ENCODE peak calls at places on chromosomes 11 and 22, in eight cellular contexts. X is AG09319, K is H9, Z is fibroblast of lung, M is brain microvascular endothelial cell, I is HFFc6, J is AG04450, V is neural progenitor cell. H is an unnamed sample.

GRCh38 chr22:41092847-41093371 is 517 bp downstream of the EP300 start:
- DNase-seq in J (no peak), V (peak), M (no peak), K (no peak), Z (peak), I (peak), X (no peak), H (peak)

GRCh38 chr11:134638796-134639540 is 226.9 kb upstream of the B3GAT1 start:
- DNase-seq in X (no peak), K (no peak), Z (no peak), V (no peak), I (no peak), M (no peak), J (no peak), H (no peak)

GRCh38 chr11:69726481-69726880 is 22.7 kb upstream of the FGF19 start:
- DNase-seq in Z (no peak), X (no peak), I (no peak), K (no peak), M (no peak), V (no peak), J (no peak), H (no peak)

GRCh38 chr11:125378596-125378995 is 117.5 kb downstream of the FEZ1 start:
- DNase-seq in M (no peak), J (no peak), K (no peak), Z (no peak), I (no peak), X (no peak), V (no peak), H (peak)

GRCh38 chr11:100849009-100849913 is 162.2 kb downstream of the ARHGAP42 start:
- DNase-seq in J (peak), V (no peak), K (no peak), I (peak), Z (peak), X (peak), M (peak), H (no peak)

GRCh38 chr11:74006743-74007304 is 2.1 kb downstream of the UCP3 start:
- DNase-seq in V (no peak), K (no peak), Z (no peak), X (no peak), I (no peak), J (no peak), M (no peak), H (no peak)

GRCh38 chr11:94821439-94821838 is 53.3 kb downstream of the AMOTL1 start:
- DNase-seq in I (no peak), X (no peak), M (no peak), V (no peak), K (no peak), Z (no peak), J (no peak), H (no peak)

GRCh38 chr11:112977620-112978212 is 16.5 kb downstream of the NCAM1 start:
- DNase-seq in V (peak), I (no peak), K (no peak), X (no peak), J (no peak), M (no peak), Z (peak), H (no peak)

GRCh38 chr11:26276798-26277424 is 55.0 kb upstream of the ANO3 start:
- DNase-seq in K (peak), M (peak), Z (peak), I (peak), X (peak), V (peak), J (peak), H (peak)

GRCh38 chr11:116981216-116981887 is 116.9 kb downstream of the SIK3 start:
- DNase-seq in M (no peak), X (no peak), V (no peak), J (no peak), Z (no peak), K (no peak), I (no peak), H (no peak)

GRCh38 chr22:25134028-25134427 is 65.6 kb upstream of the CRYBB3 start:
- DNase-seq in V (no peak), I (no peak), M (no peak), K (no peak), X (no peak), Z (no peak), J (no peak), H (no peak)

GRCh38 chr22:39932918-39933649 is 27.1 kb upstream of the TMA7B start:
- DNase-seq in M (no peak), I (peak), X (no peak), J (no peak), K (peak), V (peak), Z (no peak), H (peak)

GRCh38 chr11:86502137-86502536 is 127.5 kb downstream of the CCDC81 start:
- DNase-seq in X (no peak), J (no peak), Z (no peak), K (no peak), M (no peak), V (no peak), I (no peak), H (no peak)

GRCh38 chr11:62108017-62108750 is 15.6 kb upstream of the INCENP start:
- DNase-seq in V (peak), Z (peak), M (peak), X (peak), I (peak), K (peak), J (no peak), H (peak)

GRCh38 chr11:47248304-47248663 is 330 bp downstream of the ACP2 start:
- DNase-seq in Z (no peak), K (no peak), I (peak), V (no peak), J (no peak), M (no peak), X (no peak), H (no peak)

GRCh38 chr22:30392661-30393321 is 4.0 kb upstream of the SEC14L2 start:
- DNase-seq in M (no peak), V (peak), J (no peak), I (no peak), K (no peak), X (no peak), Z (no peak), H (peak)

GRCh38 chr22:25159028-25159427 is 40.6 kb upstream of the CRYBB3 start:
- DNase-seq in Z (no peak), M (peak), I (peak), X (no peak), K (no peak), J (no peak), V (no peak), H (no peak)

GRCh38 chr11:110362916-110363574 is 66.6 kb upstream of the RDX start:
- DNase-seq in M (peak), X (no peak), I (no peak), V (peak), Z (peak), K (peak), J (no peak), H (peak)

GRCh38 chr11:72373163-72373562 is 61.2 kb downstream of the CLPB start:
- DNase-seq in Z (peak), X (no peak), I (no peak), K (no peak), M (no peak), J (no peak), V (no peak), H (peak)

GRCh38 chr22:20267441-20268288 is 453 bp downstream of the RTN4R start:
- DNase-seq in K (no peak), V (peak), M (no peak), Z (no peak), X (no peak), I (no peak), J (no peak), H (peak)

GRCh38 chr11:2266586-2267305 is 3.6 kb downstream of the ASCL2 start:
- DNase-seq in K (no peak), V (no peak), J (no peak), I (no peak), Z (no peak), M (no peak), X (no peak), H (no peak)

GRCh38 chr11:12802418-12803085 is 128.3 kb downstream of the TEAD1 start:
- DNase-seq in X (no peak), J (no peak), K (no peak), Z (peak), I (peak), M (peak), V (peak), H (no peak)

GRCh38 chr11:102780491-102780918 is at the start of gene MMP10:
- DNase-seq in I (peak), V (peak), X (no peak), M (peak), K (peak), J (peak), Z (peak), H (no peak)

GRCh38 chr11:129696309-129696989 is 119.2 kb upstream of the TMEM45B start:
- DNase-seq in K (no peak), I (no peak), Z (no peak), V (no peak), M (no peak), J (no peak), X (no peak), H (no peak)

GRCh38 chr22:38310518-38311330 is 6.5 kb downstream of the CSNK1E start:
- DNase-seq in M (no peak), J (no peak), X (no peak), V (no peak), Z (no peak), K (no peak), I (no peak), H (no peak)

GRCh38 chr11:46302866-46303265 is 25.4 kb downstream of the CREB3L1 start:
- DNase-seq in J (no peak), X (no peak), K (no peak), Z (no peak), I (no peak), V (no peak), M (no peak), H (no peak)

GRCh38 chr11:118194835-118195627 is 18.6 kb upstream of the SCN2B start:
- DNase-seq in M (peak), X (peak), Z (peak), K (no peak), I (peak), J (peak), V (no peak), H (no peak)

GRCh38 chr11:132036751-132037466 is 666.5 kb downstream of the NTM start:
- DNase-seq in J (no peak), I (no peak), M (no peak), V (no peak), X (no peak), K (no peak), Z (no peak), H (no peak)

GRCh38 chr11:134361241-134361640 is 29.5 kb downstream of the GLB1L2 start:
- DNase-seq in X (no peak), V (no peak), K (no peak), I (no peak), J (no peak), M (no peak), Z (no peak), H (no peak)

GRCh38 chr11:3840870-3841425 is at the start of gene RHOG:
- DNase-seq in Z (peak), V (no peak), J (peak), X (peak), K (peak), M (no peak), I (no peak), H (peak)

GRCh38 chr11:40328890-40329617 is 1130.4 kb downstream of the LRRC4C start:
- DNase-seq in X (peak), V (no peak), M (peak), K (no peak), I (peak), Z (peak), J (peak), H (no peak)

GRCh38 chr11:115716080-115716479 is 211.9 kb upstream of the CADM1 start:
- DNase-seq in J (no peak), K (no peak), M (no peak), X (no peak), I (no peak), V (no peak), Z (no peak), H (no peak)

GRCh38 chr11:75812542-75813040 is 2.4 kb upstream of the UVRAG start:
- DNase-seq in J (no peak), Z (no peak), K (no peak), V (no peak), X (no peak), M (no peak), I (no peak), H (peak)

GRCh38 chr22:26453812-26454500 is 24.9 kb downstream of the ASPHD2 start:
- DNase-seq in X (no peak), Z (no peak), M (no peak), K (no peak), V (no peak), J (no peak), I (no peak), H (no peak)

GRCh38 chr11:92504004-92504403 is 279.4 kb downstream of the FAT3 start:
- DNase-seq in X (no peak), V (no peak), M (no peak), I (no peak), J (no peak), Z (no peak), K (no peak), H (no peak)

GRCh38 chr11:34558211-34558610 is 44.6 kb upstream of the ELF5 start:
- DNase-seq in I (no peak), Z (no peak), J (no peak), K (no peak), V (no peak), X (no peak), M (no peak), H (no peak)

DNA sequence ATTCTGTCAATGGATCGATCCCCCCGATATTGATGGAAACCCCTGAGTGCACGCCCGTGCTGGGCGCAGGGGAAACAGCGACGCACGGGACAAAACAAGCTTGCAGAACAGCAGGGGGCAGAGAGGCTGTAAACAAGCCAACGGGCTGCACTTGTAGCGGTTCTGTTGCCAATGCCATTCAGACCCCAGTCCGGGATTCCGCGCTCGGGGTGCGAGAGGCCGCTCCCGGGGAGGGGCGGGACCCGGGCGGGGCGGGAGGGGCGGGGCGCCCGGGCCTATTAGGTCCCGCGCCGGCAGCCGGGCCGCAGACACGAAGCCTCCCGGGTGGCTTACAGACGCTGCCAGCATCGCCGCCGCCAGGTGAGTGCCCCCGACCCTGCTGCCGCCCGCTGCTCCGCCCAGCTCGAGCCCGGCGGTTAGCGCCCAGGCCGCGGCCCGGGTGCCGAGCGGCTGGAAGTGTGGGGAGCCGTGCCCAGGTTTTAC is at the start of gene BIK:
- DNase-seq in Z (peak), J (no peak), V (peak), M (no peak), X (no peak), K (peak), I (no peak), H (peak)
- TF ChIP-seq CTCF in Z (peak), J (peak), V (no peak), M (peak), X (peak), K (no peak), I (peak), H (no peak)

DNA sequence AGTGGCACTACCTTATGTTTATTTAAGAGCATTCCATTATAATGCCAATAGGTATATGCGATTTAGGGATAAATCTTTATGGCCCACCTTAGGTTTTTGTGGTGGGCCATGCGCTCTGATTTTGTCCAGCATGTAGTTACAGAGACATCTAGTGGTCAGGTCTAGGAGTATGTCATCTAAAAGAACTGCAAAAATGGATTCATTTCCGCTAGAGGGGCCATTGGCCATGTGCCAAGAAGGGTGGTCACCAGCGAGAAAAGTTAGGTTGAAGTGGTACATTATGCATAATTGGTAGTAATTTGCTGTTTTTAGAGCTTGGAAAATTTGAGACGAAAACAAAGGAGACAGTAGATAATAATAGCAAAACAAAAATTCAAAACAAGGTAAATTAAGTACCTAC is 27.7 kb downstream of the LRRC4C start:
- DNase-seq in V (peak), K (no peak), I (no peak), X (no peak), Z (no peak), J (no peak), M (no peak), H (peak)
- TF ChIP-seq CTCF in V (peak), K (peak), I (peak), X (no peak), Z (peak), J (no peak), M (peak), H (peak)

GRCh38 chr11:77471520-77472234 is 2.2 kb downstream of the PAK1 start:
- DNase-seq in J (no peak), K (no peak), X (no peak), M (no peak), I (no peak), Z (peak), V (peak), H (peak)

GRCh38 chr11:77474509-77475070 is 696 bp upstream of the PAK1 start:
- DNase-seq in M (no peak), Z (no peak), V (no peak), I (no peak), X (no peak), J (no peak), K (no peak), H (no peak)

GRCh38 chr11:77475206-77475605 is 1.3 kb upstream of the PAK1 start:
- DNase-seq in V (no peak), J (no peak), I (no peak), K (no peak), Z (no peak), M (no peak), X (no peak), H (no peak)

GRCh38 chr11:77473001-77473800 is 693 bp downstream of the PAK1 start:
- DNase-seq in M (no peak), Z (peak), K (peak), I (no peak), V (peak), X (no peak), J (no peak), H (peak)

DNA sequence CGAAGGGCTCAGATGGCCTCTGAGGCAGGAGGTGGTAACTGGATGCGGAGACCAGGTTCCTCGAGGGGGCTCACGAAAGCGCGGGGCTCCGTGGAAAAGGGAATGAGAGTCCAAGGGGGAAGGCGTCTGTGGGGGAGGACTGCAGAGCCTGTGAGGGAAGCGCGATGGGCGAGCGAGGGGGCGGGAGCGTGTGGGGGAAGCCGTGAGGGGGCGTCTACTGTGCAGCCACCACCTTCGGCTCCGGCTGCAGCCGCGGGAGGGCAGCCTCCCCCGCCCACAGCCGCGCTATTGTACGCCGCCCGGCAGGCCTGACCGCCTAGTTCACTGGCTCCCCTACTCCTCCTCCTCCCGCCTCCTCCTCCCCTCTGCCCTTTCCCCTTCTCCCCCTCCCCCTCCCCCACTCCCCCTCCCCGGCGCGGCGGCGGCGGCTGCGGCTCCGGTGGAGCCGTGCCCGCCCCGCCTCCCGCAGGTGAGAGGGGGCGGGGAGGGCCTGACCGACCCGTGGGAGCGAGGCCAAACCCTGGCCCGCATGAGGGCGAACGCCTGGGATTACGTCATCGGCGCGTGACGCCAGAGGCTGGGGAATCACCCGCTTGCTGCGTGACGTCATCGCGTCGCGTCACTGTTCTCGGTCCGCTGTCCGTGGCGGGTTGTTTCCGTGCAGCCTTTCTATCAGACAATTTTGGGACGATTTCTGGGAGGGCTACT is at the start of gene PAK1:
- DNase-seq in X (peak), M (peak), V (peak), I (peak), Z (peak), K (peak), J (peak), H (peak)
- TF ChIP-seq CTCF in X (peak), M (peak), V (peak), I (peak), Z (no peak), K (peak), J (peak), H (no peak)

GRCh38 chr11:114377612-114378267 is 22.6 kb downstream of the C11orf71 start:
- DNase-seq in J (no peak), M (peak), K (no peak), X (peak), Z (no peak), V (no peak), I (peak), H (no peak)

GRCh38 chr11:114368918-114369680 is 31.2 kb downstream of the C11orf71 start:
- DNase-seq in V (no peak), K (no peak), X (no peak), Z (no peak), J (no peak), I (no peak), M (no peak), H (no peak)

GRCh38 chr11:114379394-114380069 is 20.8 kb downstream of the C11orf71 start:
- DNase-seq in V (no peak), X (no peak), M (no peak), Z (no peak), K (no peak), J (no peak), I (no peak), H (no peak)

DNA sequence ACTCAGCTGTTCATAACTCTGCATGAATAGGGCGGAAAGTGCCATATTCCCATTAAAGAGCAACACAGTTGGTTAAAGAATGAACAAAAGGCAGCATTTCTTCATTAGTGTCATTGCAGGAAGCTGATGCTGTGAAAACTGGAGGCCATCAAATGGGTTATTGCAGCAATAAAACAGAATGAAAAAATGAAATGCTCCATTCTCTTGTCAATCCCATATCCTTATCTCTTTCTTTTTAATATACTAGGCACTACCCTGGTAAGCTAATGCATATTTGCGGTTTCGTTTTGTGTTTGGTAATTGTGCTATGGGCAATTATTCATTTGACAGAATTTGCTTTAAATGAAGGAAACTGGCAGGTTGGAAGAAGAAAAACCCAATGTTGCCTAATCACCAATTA is 25.3 kb downstream of the C11orf71 start:
- DNase-seq in M (no peak), J (no peak), X (no peak), I (no peak), Z (no peak), K (no peak), V (no peak), H (no peak)
- TF ChIP-seq CTCF in M (no peak), J (no peak), X (no peak), I (no peak), Z (no peak), K (no peak), V (no peak), H (no peak)

GRCh38 chr11:44191322-44192014 is 96.0 kb downstream of the EXT2 start:
- DNase-seq in K (no peak), M (no peak), X (no peak), Z (no peak), I (no peak), J (no peak), V (peak), H (no peak)
- TF ChIP-seq CTCF in K (no peak), M (no peak), X (no peak), Z (no peak), I (peak), J (no peak), V (no peak), H (no peak)

GRCh38 chr11:64869571-64870175 is 8.7 kb downstream of the EHD1 start:
- DNase-seq in I (no peak), V (peak), X (no peak), M (no peak), K (no peak), Z (no peak), J (no peak), H (peak)
- TF ChIP-seq CTCF in I (peak), V (peak), X (peak), M (peak), K (peak), Z (peak), J (peak), H (peak)

GRCh38 chr11:121648306-121648705 is 195.5 kb upstream of the SORL1-AS1 start:
- DNase-seq in M (no peak), Z (no peak), K (no peak), X (no peak), J (no peak), I (no peak), V (no peak), H (no peak)
- TF ChIP-seq CTCF in M (peak), Z (no peak), K (peak), X (no peak), J (no peak), I (peak), V (peak), H (no peak)

GRCh38 chr22:45832180-45832579 is 144.8 kb downstream of the WNT7B start:
- DNase-seq in I (no peak), Z (no peak), K (peak), M (no peak), J (no peak), X (no peak), V (no peak), H (no peak)
- TF ChIP-seq CTCF in I (peak), Z (no peak), K (peak), M (peak), J (no peak), X (peak), V (peak), H (no peak)

H was measured in nephron progenitor cell.